ENCODE peak calls at places on chromosomes 6 and 20, in four cellular contexts. S is mammary epithelial cell, E is H9, A is GM12878. Q is an unnamed sample.

GRCh38 chr6:91523511-91523910 is 936.6 kb upstream of the MAP3K7 start:
- DNase-seq in S (no peak), E (no peak), A (no peak), Q (peak; percentile 18)

GRCh38 chr6:16982827-16983226 is 119.0 kb upstream of the STMND1 start:
- DNase-seq in S (peak; percentile 11), E (no peak), A (peak; percentile 27), Q (peak; percentile 96)

GRCh38 chr6:52517502-52518278 is 59.2 kb downstream of the TRAM2 start:
- DNase-seq in S (peak; percentile 85), E (peak; percentile 90), A (no peak), Q (peak; percentile 98)

GRCh38 chr20:1278993-1279392 is 12.9 kb downstream of the SNPH start:
- DNase-seq in S (no peak), E (no peak), A (no peak), Q (no peak)

GRCh38 chr6:166533205-166533824 is 53.2 kb downstream of the RAMACL start:
- DNase-seq in S (no peak), E (no peak), A (no peak), Q (no peak)

GRCh38 chr6:163329991-163330390 is 84.5 kb upstream of the QKI start:
- DNase-seq in S (no peak), E (no peak), A (no peak), Q (no peak)

GRCh38 chr6:63634630-63635029 is 972 bp upstream of the PHF3 start:
- DNase-seq in S (no peak), E (no peak), A (no peak), Q (no peak)

GRCh38 chr6:149032599-149033405 is 284.7 kb upstream of the TAB2 start:
- DNase-seq in S (peak; percentile 87), E (no peak), A (peak; percentile 92), Q (peak; percentile 94)

GRCh38 chr6:154112181-154112809 is 73.3 kb downstream of the OPRM1 start:
- DNase-seq in S (peak; percentile 94), E (no peak), A (no peak), Q (peak; percentile 20)

GRCh38 chr20:48801197-48801596 is 26.6 kb downstream of the PREX1 start:
- DNase-seq in S (no peak), E (no peak), A (no peak), Q (no peak)

GRCh38 chr6:35139924-35140524 is 1.1 kb downstream of the TCP11 start:
- DNase-seq in S (peak; percentile 36), E (peak; percentile 45), A (peak; percentile 32), Q (peak; percentile 67)

DNA sequence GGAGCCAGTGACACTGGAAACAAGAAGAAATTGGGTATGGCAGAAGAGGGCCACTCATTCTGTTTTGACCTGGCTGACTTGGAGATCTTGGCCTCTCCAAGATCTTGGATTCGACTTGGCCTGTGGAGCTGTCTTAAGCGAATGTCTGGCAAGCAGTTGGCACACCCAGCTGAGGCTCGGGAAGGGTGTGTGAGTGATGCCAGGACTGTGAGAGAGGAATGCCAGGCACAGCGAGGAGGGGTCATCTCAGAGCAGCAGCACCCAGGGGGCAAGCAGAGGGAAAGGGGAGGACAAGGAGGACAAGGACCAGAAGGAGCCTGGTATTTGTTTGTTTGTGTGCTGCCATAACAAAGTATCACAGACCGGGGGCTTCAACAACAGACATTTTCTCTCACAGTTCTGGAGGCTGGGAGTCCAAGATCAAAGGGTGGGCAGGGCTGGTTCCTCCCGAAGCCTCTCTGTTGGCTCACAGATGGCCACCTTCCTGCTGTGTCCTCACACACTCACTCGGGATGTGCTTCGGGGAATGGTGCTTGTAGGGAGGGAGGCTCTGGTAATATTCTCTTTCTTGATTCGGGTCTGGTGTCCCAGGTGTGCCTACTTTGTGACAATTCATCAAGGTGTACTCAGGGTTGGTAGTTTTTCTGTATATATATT is 33.0 kb downstream of the RPP40 start:
- DNase-seq in S (no peak), E (no peak), A (no peak), Q (no peak)
- H2AFZ ChIP-seq in S (no peak overlapping the region), E (no peak overlapping the region), A (no peak overlapping the region), Q (peak overlapping the region; percentile 22)

GRCh38 chr6:26474439-26474881 is 16.7 kb downstream of the BTN2A1 start:
- DNase-seq in S (no peak), E (no peak), A (no peak), Q (no peak)
- H2AFZ ChIP-seq in S (peak overlapping the region; percentile 87), E (no peak overlapping the region), A (peak overlapping the region; percentile 3), Q (no peak overlapping the region)

GRCh38 chr6:107154131-107154906 is 39.0 kb upstream of the BEND3 start:
- DNase-seq in S (no peak), E (peak; percentile 62), A (no peak), Q (no peak)
- H2AFZ ChIP-seq in S (no peak overlapping the region), E (no peak overlapping the region), A (no peak overlapping the region), Q (no peak overlapping the region)

DNA sequence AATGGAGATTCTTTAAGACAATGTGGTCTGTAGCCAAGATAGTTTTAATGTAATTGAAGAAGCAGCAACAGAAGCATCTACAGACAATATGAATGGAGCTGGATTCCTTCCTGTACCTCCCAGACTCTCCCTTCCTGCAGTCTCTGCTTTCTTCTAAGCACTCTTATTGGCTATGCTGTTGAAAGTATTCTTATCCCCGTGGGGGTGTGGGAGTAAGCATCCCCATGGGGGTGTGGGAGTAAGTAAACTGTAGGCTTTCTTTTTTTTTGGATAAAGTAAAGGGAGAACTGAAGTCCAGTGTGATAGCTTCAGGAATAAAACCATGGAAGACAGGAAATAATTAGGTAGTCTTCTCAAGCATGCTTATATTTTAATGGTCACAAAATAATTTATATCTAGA is 4.1 kb downstream of the PKIB start:
- DNase-seq in S (no peak), E (no peak), A (no peak), Q (no peak)
- H2AFZ ChIP-seq in S (no peak overlapping the region), E (no peak overlapping the region), A (no peak overlapping the region), Q (no peak overlapping the region)

DNA sequence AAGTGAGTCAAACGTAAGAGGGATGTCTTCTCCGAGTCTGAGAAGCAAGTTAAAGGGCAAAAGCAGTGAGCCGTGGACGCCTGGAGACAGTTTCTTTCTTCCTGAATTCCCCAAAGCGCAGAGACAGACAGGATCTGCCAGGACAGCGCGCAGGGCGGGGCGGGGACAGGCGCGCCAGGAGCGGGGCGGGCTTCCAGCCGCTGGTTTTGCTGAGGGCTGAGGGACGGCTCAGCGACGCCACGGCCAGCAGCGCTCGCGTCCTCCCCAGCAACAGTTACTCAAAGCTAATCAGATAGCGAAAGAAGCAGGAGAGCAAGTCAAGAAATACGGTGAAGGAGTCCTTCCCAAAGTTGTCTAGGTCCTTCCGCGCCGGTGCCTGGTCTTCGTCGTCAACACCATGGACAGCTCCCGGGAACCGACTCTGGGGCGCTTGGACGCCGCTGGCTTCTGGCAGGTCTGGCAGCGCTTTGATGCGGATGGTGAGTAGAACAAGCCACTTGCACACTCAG is at the start of gene SCGN:
- DNase-seq in S (peak; percentile 67), E (peak; percentile 83), A (no peak), Q (peak; percentile 61)
- H2AFZ ChIP-seq in S (no peak within 1 kb of the TSS), E (no peak within 1 kb of the TSS), A (no peak within 1 kb of the TSS), Q (no peak within 1 kb of the TSS)

GRCh38 chr6:14758421-14759043 is 487.3 kb upstream of the JARID2 start:
- DNase-seq in S (peak; percentile 92), E (no peak), A (no peak), Q (no peak)
- H2AFZ ChIP-seq in S (no peak overlapping the region), E (no peak overlapping the region), A (no peak overlapping the region), Q (no peak overlapping the region)

GRCh38 chr6:131490441-131490840 is 82.6 kb upstream of the ARG1 start:
- DNase-seq in S (no peak), E (no peak), A (no peak), Q (no peak)
- H2AFZ ChIP-seq in S (no peak overlapping the region), E (no peak overlapping the region), A (no peak overlapping the region), Q (no peak overlapping the region)

DNA sequence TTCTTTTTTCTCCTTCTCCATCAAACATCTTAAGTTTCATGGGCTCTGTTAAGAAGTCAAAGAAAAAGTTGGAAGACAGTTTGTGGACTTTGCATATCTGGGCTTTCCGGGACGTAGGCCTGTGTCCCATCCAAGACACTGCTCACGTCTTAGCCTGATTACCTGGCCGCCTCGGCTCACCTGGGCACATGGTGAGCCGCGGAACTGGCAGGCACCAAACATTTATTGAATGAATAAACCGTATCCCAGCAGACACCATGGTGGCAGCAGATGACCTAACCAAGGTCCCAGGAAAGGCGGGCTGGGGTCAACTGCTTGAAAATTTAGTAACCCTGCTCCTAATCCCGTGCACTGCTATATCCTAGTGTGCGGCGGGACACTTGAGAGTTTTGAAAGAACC is 35.6 kb downstream of the GNAS start:
- DNase-seq in S (no peak), E (no peak), A (no peak), Q (no peak)
- H2AFZ ChIP-seq in S (peak overlapping the region; percentile 89), E (no peak overlapping the region), A (peak overlapping the region; percentile 69), Q (peak overlapping the region; percentile 62)

DNA sequence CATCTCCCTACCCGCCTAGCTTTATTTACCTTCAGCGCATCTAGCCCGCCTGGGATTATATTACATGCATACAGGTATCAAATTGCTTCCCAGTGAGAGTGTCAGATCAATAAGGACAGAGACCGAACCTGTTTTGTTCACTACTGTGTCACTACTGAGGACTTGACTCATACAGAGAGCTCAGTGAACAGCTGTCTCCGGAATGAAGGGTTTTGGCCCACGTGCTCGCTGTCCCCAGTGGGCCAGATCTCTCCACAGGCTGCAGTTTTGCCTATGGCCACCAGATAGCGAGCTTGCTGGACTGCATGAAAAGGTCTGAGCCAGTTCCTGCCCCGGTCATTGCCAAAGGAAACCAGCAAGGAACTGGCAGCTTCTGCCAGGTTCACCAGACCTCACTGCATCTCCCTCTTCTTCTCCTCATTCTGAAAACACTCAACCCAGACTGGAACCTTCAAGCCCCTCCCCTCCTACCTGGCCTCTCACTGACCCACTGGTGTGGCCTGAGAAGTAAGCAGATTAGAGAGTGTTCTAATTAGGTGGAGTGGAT is 150.8 kb downstream of the ZMYND8 start:
- DNase-seq in S (peak; percentile 35), E (peak; percentile 78), A (peak; percentile 31), Q (peak; percentile 78)
- H2AFZ ChIP-seq in S (no peak overlapping the region), E (no peak overlapping the region), A (no peak overlapping the region), Q (no peak overlapping the region)